ENCODE peak calls at places on chromosomes 4 and X, in four cellular contexts. One of them, this sample, is unnamed.

GRCh38 chrX:84064164-84064563 is 123.8 kb downstream of the RPS6KA6 start:
- DNase-seq in heart right ventricle: no peak
- DNase-seq in testis: no peak
- DNase-seq in ovary: no peak
- DNase-seq in this sample: no peak

GRCh38 chr4:23260510-23260909 is 567.8 kb downstream of the GBA3 start:
- DNase-seq in heart right ventricle: no peak
- DNase-seq in testis: no peak
- DNase-seq in ovary: no peak
- DNase-seq in this sample: no peak

GRCh38 chrX:96438803-96439202 is 245.8 kb upstream of the DIAPH2 start:
- DNase-seq in heart right ventricle: no peak
- DNase-seq in testis: no peak
- DNase-seq in ovary: no peak
- DNase-seq in this sample: no peak

GRCh38 chr4:152090543-152090942 is 329.7 kb upstream of the GATB start:
- DNase-seq in heart right ventricle: peak; percentile 51
- DNase-seq in testis: no peak
- DNase-seq in ovary: no peak
- DNase-seq in this sample: peak; percentile 49

GRCh38 chr4:39682133-39682532 is 15.8 kb upstream of the UBE2K start:
- DNase-seq in heart right ventricle: no peak
- DNase-seq in testis: no peak
- DNase-seq in ovary: no peak
- DNase-seq in this sample: no peak

GRCh38 chrX:56994375-56995270 is 718 bp downstream of the SPIN3 start:
- DNase-seq in heart right ventricle: no peak
- DNase-seq in testis: no peak
- DNase-seq in ovary: peak; percentile 19
- DNase-seq in this sample: no peak

GRCh38 chr4:102343964-102344519 is 1.2 kb downstream of the SLC39A8 start:
- DNase-seq in heart right ventricle: no peak
- DNase-seq in testis: no peak
- DNase-seq in ovary: no peak
- DNase-seq in this sample: peak; percentile 13

GRCh38 chr4:22514001-22514400 is 1.9 kb downstream of the ADGRA3 start:
- DNase-seq in heart right ventricle: no peak
- DNase-seq in testis: no peak
- DNase-seq in ovary: no peak
- DNase-seq in this sample: no peak

GRCh38 chr4:60463846-60464502 is 736.2 kb upstream of the ADGRL3 start:
- DNase-seq in heart right ventricle: no peak
- DNase-seq in testis: no peak
- DNase-seq in ovary: no peak
- DNase-seq in this sample: no peak

GRCh38 chr4:73740353-73740778 is at the start of gene CXCL8:
- DNase-seq in heart right ventricle: peak; percentile 62
- DNase-seq in testis: peak; percentile 52
- DNase-seq in ovary: peak; percentile 23
- DNase-seq in this sample: no peak

GRCh38 chr4:141625023-141625422 is 11.4 kb upstream of the IL15 start:
- DNase-seq in heart right ventricle: no peak
- DNase-seq in testis: no peak
- DNase-seq in ovary: no peak
- DNase-seq in this sample: no peak

GRCh38 chrX:44580466-44580865 is 37.8 kb upstream of the FUNDC1 start:
- DNase-seq in heart right ventricle: no peak
- DNase-seq in testis: no peak
- DNase-seq in ovary: no peak
- DNase-seq in this sample: no peak

GRCh38 chr4:40897557-40898203 is 147.9 kb downstream of the NSUN7 start:
- DNase-seq in heart right ventricle: peak; percentile 67
- DNase-seq in testis: peak; percentile 88
- DNase-seq in ovary: peak; percentile 73
- DNase-seq in this sample: peak; percentile 54

GRCh38 chrX:38214551-38214950 is 6.1 kb downstream of the SRPX start:
- DNase-seq in heart right ventricle: no peak
- DNase-seq in testis: no peak
- DNase-seq in ovary: no peak
- DNase-seq in this sample: no peak

GRCh38 chr4:1807258-1807777 is 14.2 kb downstream of the FGFR3 start:
- DNase-seq in heart right ventricle: no peak
- DNase-seq in testis: no peak
- DNase-seq in ovary: no peak
- DNase-seq in this sample: no peak

GRCh38 chr4:105236202-105236916 is 89.7 kb downstream of the TET2 start:
- DNase-seq in heart right ventricle: no peak
- DNase-seq in testis: no peak
- DNase-seq in ovary: no peak
- DNase-seq in this sample: no peak

GRCh38 chrX:63673896-63674295 is 111.1 kb downstream of the ARHGEF9 start:
- DNase-seq in heart right ventricle: no peak
- DNase-seq in testis: no peak
- DNase-seq in ovary: no peak
- DNase-seq in this sample: no peak

GRCh38 chr4:109989618-109990017 is 76.9 kb downstream of the EGF start:
- DNase-seq in heart right ventricle: no peak
- DNase-seq in testis: no peak
- DNase-seq in ovary: no peak
- DNase-seq in this sample: no peak

GRCh38 chr4:117640836-117641235 is 393.4 kb upstream of the NDST3 start:
- DNase-seq in heart right ventricle: no peak
- DNase-seq in testis: no peak
- DNase-seq in ovary: no peak
- DNase-seq in this sample: no peak

GRCh38 chr4:8643986-8644385 is 51.4 kb downstream of the CPZ start:
- DNase-seq in heart right ventricle: no peak
- DNase-seq in testis: no peak
- DNase-seq in ovary: no peak
- DNase-seq in this sample: no peak

GRCh38 chr4:98890698-98891097 is 38.2 kb downstream of the EIF4E start:
- DNase-seq in heart right ventricle: no peak
- DNase-seq in testis: no peak
- DNase-seq in ovary: no peak
- DNase-seq in this sample: no peak

GRCh38 chrX:49919617-49920016 is 2.8 kb upstream of the CLCN5 start:
- DNase-seq in heart right ventricle: peak; percentile 29
- DNase-seq in testis: peak; percentile 68
- DNase-seq in ovary: peak; percentile 78
- DNase-seq in this sample: no peak

GRCh38 chr4:5954056-5954760 is 61.3 kb upstream of the CRMP1 start:
- DNase-seq in heart right ventricle: no peak
- DNase-seq in testis: no peak
- DNase-seq in ovary: no peak
- DNase-seq in this sample: no peak

GRCh38 chr4:8853249-8853648 is 18.4 kb downstream of the HMX1 start:
- DNase-seq in heart right ventricle: no peak
- DNase-seq in testis: peak; percentile 26
- DNase-seq in ovary: no peak
- DNase-seq in this sample: no peak

GRCh38 chr4:128163177-128164117 is 102.3 kb downstream of the LARP1B start:
- DNase-seq in heart right ventricle: no peak
- DNase-seq in testis: no peak
- DNase-seq in ovary: no peak
- DNase-seq in this sample: no peak

GRCh38 chr4:87734936-87735335 is 64.4 kb upstream of the IBSP start:
- DNase-seq in heart right ventricle: no peak
- DNase-seq in testis: no peak
- DNase-seq in ovary: no peak
- DNase-seq in this sample: no peak

GRCh38 chr4:48899950-48900349 is 6.6 kb downstream of the OCIAD2 start:
- DNase-seq in heart right ventricle: no peak
- DNase-seq in testis: peak; percentile 61
- DNase-seq in ovary: no peak
- DNase-seq in this sample: no peak
- H3K4me1 ChIP-seq in heart right ventricle: no peaks in the 10 kb centered on the region
- H3K4me1 ChIP-seq in testis: peaks cover 8% of the 10 kb centered on the region
- H3K4me1 ChIP-seq in ovary: peaks cover 1% of the 10 kb centered on the region
- H3K4me1 ChIP-seq in this sample: peaks cover 24% of the 10 kb centered on the region

DNA sequence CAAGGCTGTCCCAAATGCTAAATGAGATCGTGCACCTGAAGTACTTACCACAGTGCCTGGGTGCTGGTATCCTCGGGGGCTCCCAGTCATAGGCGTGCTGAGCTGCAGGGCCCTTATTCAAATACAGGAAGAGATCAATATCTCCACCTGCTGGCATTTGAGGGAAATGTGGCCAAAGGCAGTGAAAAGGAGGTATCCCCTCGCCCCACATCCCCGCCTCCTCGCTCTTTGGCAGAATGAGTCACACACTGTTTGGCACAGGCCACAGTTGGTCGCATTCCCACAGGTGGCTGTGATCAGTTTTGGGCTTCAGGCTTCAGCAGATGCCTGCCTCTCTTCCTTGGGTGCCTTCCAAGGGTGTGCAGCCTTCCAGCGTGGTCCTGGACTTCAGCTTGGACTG is 28.4 kb downstream of the ZNF185 start:
- DNase-seq in heart right ventricle: no peak
- DNase-seq in testis: peak; percentile 18
- DNase-seq in ovary: no peak
- DNase-seq in this sample: peak; percentile 37
- TF ChIP-seq CTCF in heart right ventricle: peak; percentile 5
- TF ChIP-seq CTCF in testis: peak; percentile 24
- TF ChIP-seq CTCF in ovary: no peak
- TF ChIP-seq CTCF in this sample: peak; percentile 20

GRCh38 chr4:10576236-10576635 is 108.3 kb downstream of the CLNK start:
- DNase-seq in heart right ventricle: no peak
- DNase-seq in testis: no peak
- DNase-seq in ovary: no peak
- DNase-seq in this sample: no peak
- H3K9me3 ChIP-seq in heart right ventricle: no peaks in the 10 kb centered on the region
- H3K9me3 ChIP-seq in testis: no peaks in the 10 kb centered on the region
- H3K9me3 ChIP-seq in ovary: no peaks in the 10 kb centered on the region
- H3K9me3 ChIP-seq in this sample: no peaks in the 10 kb centered on the region

GRCh38 chr4:125357675-125358074 is 42.9 kb downstream of the FAT4 start:
- DNase-seq in heart right ventricle: no peak
- DNase-seq in testis: no peak
- DNase-seq in ovary: no peak
- DNase-seq in this sample: no peak
- H3K4me1 ChIP-seq in heart right ventricle: no peaks in the 10 kb centered on the region
- H3K4me1 ChIP-seq in testis: no peaks in the 10 kb centered on the region
- H3K4me1 ChIP-seq in ovary: no peaks in the 10 kb centered on the region
- H3K4me1 ChIP-seq in this sample: no peaks in the 10 kb centered on the region

GRCh38 chrX:36957425-36958328 is 50.5 kb upstream of the FAM47C start:
- DNase-seq in heart right ventricle: no peak
- DNase-seq in testis: no peak
- DNase-seq in ovary: no peak
- DNase-seq in this sample: no peak
- TF ChIP-seq CTCF in heart right ventricle: no peak
- TF ChIP-seq CTCF in testis: no peak
- TF ChIP-seq CTCF in ovary: no peak
- TF ChIP-seq CTCF in this sample: no peak

DNA sequence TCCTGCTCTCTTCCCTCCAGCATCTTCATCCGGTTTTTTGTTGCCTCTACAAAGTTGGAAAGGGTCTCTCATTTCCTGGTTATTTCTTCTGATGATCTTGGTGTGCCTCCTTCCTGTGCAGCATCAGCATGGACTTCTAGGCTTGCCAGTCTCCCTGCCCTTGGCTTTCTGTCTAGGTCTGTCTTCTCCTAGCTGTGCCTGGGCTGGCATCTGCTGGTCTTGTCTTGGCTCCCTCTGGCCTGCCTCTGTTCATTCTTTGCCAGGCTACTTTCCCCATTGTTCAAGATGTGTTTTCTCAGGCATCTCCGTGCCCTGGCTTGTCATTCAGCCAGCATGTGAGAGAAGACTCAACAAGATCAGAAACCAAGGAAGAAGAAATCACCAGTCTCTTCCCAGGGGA is 9.7 kb downstream of the ZNF275 start:
- DNase-seq in heart right ventricle: no peak
- DNase-seq in testis: no peak
- DNase-seq in ovary: no peak
- DNase-seq in this sample: no peak
- H3K9me3 ChIP-seq in heart right ventricle: peaks cover 3% of the 10 kb centered on the region
- H3K9me3 ChIP-seq in testis: no peaks in the 10 kb centered on the region
- H3K9me3 ChIP-seq in ovary: no peaks in the 10 kb centered on the region
- H3K9me3 ChIP-seq in this sample: no peaks in the 10 kb centered on the region

DNA sequence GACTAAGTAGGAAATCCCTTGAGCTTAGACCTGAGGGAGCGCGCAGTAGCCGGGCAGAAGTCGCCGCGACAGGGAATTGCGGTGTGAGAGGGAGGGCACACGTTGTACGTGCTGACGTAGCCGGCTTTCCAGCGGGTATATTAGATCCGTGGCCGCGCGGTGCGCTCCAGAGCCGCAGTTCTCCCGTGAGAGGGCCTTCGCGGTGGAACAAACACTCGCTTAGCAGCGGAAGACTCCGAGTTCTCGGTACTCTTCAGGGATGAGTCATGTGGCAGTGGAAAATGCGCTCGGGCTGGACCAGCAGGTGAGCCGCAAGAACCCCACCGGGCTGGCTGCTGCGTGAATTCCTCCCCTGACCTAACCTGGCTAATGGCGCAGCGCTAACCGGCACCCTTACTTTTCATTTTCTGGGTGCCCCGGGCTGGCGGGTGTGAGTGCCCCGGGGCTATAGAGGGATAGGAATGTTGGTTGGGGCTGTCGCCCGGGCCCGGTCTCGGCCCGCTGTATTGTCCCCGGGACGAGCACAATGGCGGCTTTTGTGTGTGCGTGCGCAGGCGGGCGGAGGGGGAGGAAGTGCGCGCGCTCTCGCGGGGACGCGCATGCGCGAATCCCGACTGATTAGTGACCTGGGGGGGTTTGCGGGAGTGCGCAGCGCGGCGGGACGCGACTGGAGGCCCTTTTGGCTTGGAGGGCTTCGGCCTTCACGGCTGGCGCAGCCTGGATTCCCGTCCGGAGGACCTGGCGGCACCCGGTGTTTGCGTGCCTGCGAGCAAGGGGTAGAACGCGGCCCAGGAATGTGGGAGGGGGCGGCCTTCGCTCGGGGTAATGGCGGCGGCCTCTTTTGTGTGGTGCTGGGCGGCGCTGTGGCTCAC is at the start of gene DDX3X:
- DNase-seq in heart right ventricle: peak; percentile 84
- DNase-seq in testis: peak; percentile 89
- DNase-seq in ovary: peak; percentile 95
- DNase-seq in this sample: peak; percentile 96
- H3K4me1 ChIP-seq in heart right ventricle: peaks cover 34% of the 10 kb centered on the region
- H3K4me1 ChIP-seq in testis: peaks cover 3% of the 10 kb centered on the region
- H3K4me1 ChIP-seq in ovary: peaks cover 3% of the 10 kb centered on the region
- H3K4me1 ChIP-seq in this sample: peaks cover 14% of the 10 kb centered on the region

DNA sequence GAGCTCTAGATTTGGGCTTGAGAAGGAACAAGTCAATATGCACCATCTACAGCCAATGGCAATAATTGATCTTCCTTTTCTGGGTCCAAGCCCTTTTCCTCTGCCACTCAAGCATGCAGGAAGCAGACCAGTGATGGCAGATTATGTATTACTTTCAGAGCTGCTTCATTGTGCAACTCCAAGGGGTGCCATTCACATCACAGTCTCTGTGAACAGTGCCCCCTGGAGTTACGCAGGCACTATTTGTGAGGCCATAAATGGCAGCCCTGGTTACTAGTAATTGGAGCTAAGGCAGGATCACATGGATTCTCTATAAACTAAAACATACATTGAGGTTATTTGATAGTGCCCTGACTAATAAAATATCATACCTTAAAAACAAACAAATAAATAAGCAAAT is 313.4 kb upstream of the SLC7A11 start:
- DNase-seq in heart right ventricle: no peak
- DNase-seq in testis: no peak
- DNase-seq in ovary: no peak
- DNase-seq in this sample: no peak
- TF ChIP-seq CTCF in heart right ventricle: no peak
- TF ChIP-seq CTCF in testis: no peak
- TF ChIP-seq CTCF in ovary: no peak
- TF ChIP-seq CTCF in this sample: no peak